ENCODE peak calls at places on chromosomes 1 and 21, in nine cellular contexts. A, Q, B, R, L, C, O, D and F are unnamed samples.

GRCh38 chr1:18940303-18941020 is 16.0 kb downstream of the IFFO2 start:
- DNase-seq in L (no peak), R (peak), Q (no peak), B (peak), D (no peak), A (no peak), O (no peak), C (peak), F (no peak)

GRCh38 chr1:246798606-246799496 is 74.6 kb downstream of the SCCPDH start:
- DNase-seq in A (no peak), L (no peak), B (no peak), C (peak), D (no peak), O (no peak), Q (no peak), R (no peak), F (no peak)

GRCh38 chr1:220491891-220492290 is 36.0 kb upstream of the MARK1 start:
- DNase-seq in R (no peak), A (no peak), C (no peak), D (no peak), O (no peak), B (no peak), L (no peak), Q (no peak), F (no peak)

GRCh38 chr1:204461331-204462228 is 33.0 kb downstream of the PIK3C2B start:
- DNase-seq in C (no peak), B (no peak), A (no peak), Q (peak), O (no peak), D (no peak), L (no peak), R (no peak), F (peak)

GRCh38 chr21:45934570-45934969 is 47.0 kb upstream of the COL6A1 start:
- DNase-seq in D (no peak), R (no peak), A (no peak), Q (no peak), B (no peak), O (no peak), L (no peak), C (peak), F (no peak)

GRCh38 chr21:14545906-14546480 is at the start of gene SAMSN1:
- DNase-seq in D (no peak), C (no peak), R (no peak), A (peak), L (no peak), B (no peak), Q (peak), O (no peak), F (no peak)

GRCh38 chr1:94819584-94819944 is 593 bp upstream of the SLC44A3 start:
- DNase-seq in L (no peak), R (no peak), C (no peak), Q (no peak), D (no peak), O (no peak), B (no peak), A (no peak), F (peak)

GRCh38 chr1:107477233-107477632 is 336.4 kb downstream of the NTNG1 start:
- DNase-seq in Q (no peak), R (no peak), C (no peak), D (no peak), O (peak), L (peak), A (no peak), B (no peak), F (peak)

GRCh38 chr1:153958961-153959260 is 499 bp upstream of the CRTC2 start:
- DNase-seq in Q (no peak), L (no peak), C (peak), D (no peak), A (no peak), O (no peak), B (no peak), R (no peak), F (no peak)

GRCh38 chr1:143698016-143698415 is 273.8 kb downstream of the FAM72C start:
- DNase-seq in A (peak), C (no peak), Q (peak), B (no peak), D (no peak), L (peak), O (no peak), R (peak), F (peak)

GRCh38 chr21:37001446-37001845 is 5.1 kb upstream of the RIPPLY3 start:
- DNase-seq in Q (no peak), O (no peak), B (no peak), A (no peak), R (no peak), D (no peak), C (no peak), L (no peak), F (no peak)

GRCh38 chr21:44520326-44521300 is 19.4 kb downstream of the KRTAP10-1 start:
- DNase-seq in Q (no peak), L (no peak), O (no peak), C (peak), A (no peak), B (no peak), D (no peak), R (no peak), F (no peak)

GRCh38 chr1:223046011-223046410 is 97.0 kb downstream of the TLR5 start:
- DNase-seq in C (no peak), R (no peak), A (no peak), D (no peak), L (no peak), B (no peak), Q (no peak), O (no peak), F (no peak)

GRCh38 chr1:24003331-24003972 is 23.3 kb upstream of the SRSF10 start:
- DNase-seq in Q (no peak), A (no peak), C (no peak), R (peak), B (peak), D (peak), O (peak), L (no peak), F (no peak)

GRCh38 chr1:24007079-24007478 is 27.0 kb upstream of the SRSF10 start:
- DNase-seq in A (no peak), C (no peak), O (no peak), D (no peak), B (no peak), L (no peak), Q (no peak), R (no peak), F (no peak)

GRCh38 chr1:24002664-24003063 is 22.5 kb upstream of the SRSF10 start:
- DNase-seq in B (no peak), C (no peak), Q (no peak), O (no peak), D (no peak), A (no peak), R (no peak), L (no peak), F (no peak)

GRCh38 chr1:24005163-24005562 is 25.0 kb upstream of the SRSF10 start:
- DNase-seq in Q (no peak), R (no peak), C (no peak), O (no peak), D (no peak), B (no peak), A (no peak), L (no peak), F (no peak)

DNA sequence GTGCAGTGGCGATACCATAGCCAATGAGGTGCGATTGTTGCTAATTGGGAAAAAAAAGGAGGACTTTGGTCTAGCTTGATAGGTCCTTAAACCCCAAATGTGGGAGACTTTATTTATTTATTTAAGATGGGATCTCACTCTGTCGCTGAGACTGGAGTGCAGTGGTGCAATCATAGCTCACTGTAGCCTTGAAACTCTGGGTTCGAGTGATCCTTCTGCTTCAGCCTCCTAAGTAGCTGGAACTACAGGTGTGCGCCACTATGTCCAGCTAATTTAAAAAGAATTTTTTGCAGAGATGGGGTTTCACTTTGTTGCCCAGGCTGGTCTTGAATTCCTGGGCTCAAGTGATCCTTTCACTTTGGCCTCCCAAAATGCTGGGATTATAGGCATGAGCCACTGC is 24.0 kb upstream of the SRSF10 start:
- DNase-seq in Q (no peak), O (no peak), R (no peak), B (no peak), A (no peak), L (no peak), C (no peak), D (no peak), F (no peak)
- H3K27ac ChIP-seq in Q (no peak), O (no peak), R (no peak), B (no peak), A (no peak), L (peak), C (no peak), D (no peak), F (no peak)

GRCh38 chr21:29144736-29145353 is 14.4 kb downstream of the MAP3K7CL start:
- DNase-seq in L (no peak), B (peak), O (no peak), A (no peak), C (no peak), D (no peak), R (no peak), Q (no peak), F (no peak)
- H3K9ac ChIP-seq in L (no peak), B (no peak), O (no peak), A (no peak), C (no peak), D (no peak), R (no peak), Q (no peak), F (no peak)

GRCh38 chr1:98001764-98002163 is 80.9 kb upstream of the DPYD start:
- DNase-seq in B (peak), O (no peak), R (peak), C (no peak), D (no peak), Q (no peak), L (no peak), A (no peak), F (no peak)
- TF ChIP-seq CTCF in B (peak), O (peak), R (peak), C (no peak), D (no peak), Q (no peak), L (no peak), A (no peak), F (no peak)

GRCh38 chr1:70317087-70317486 is 37.4 kb downstream of the ANKRD13C start:
- DNase-seq in D (no peak), Q (no peak), A (no peak), R (no peak), C (no peak), B (no peak), O (no peak), L (no peak), F (no peak)
- H3K27ac ChIP-seq in D (no peak), Q (no peak), A (no peak), R (no peak), C (no peak), B (no peak), O (no peak), L (no peak), F (no peak)